ENCODE peak calls at places on chromosomes 2 and 18, in six cellular contexts. O is H9, N is ovary, L is Peyer's patch, A is endodermal cell, Z is brain microvascular endothelial cell. G is an unnamed sample.

GRCh38 chr2:171762879-171763573 is 75.8 kb downstream of the DYNC1I2 start:
- DNase-seq in Z (peak; percentile 65), L (no peak), N (no peak), A (no peak), O (no peak), G (no peak)

GRCh38 chr2:42072349-42073118 is 24.7 kb downstream of the PKDCC start:
- DNase-seq in O (peak; percentile 50), N (no peak), A (peak; percentile 64), L (peak; percentile 86), Z (no peak), G (peak; percentile 37)

GRCh38 chr18:75124551-75124950 is 84.4 kb downstream of the PTGR3 start:
- DNase-seq in O (no peak), L (peak; percentile 28), N (no peak), A (no peak), Z (no peak), G (no peak)

GRCh38 chr18:45637546-45638327 is 22.5 kb downstream of the SLC14A2 start:
- DNase-seq in A (peak; percentile 35), Z (no peak), L (no peak), O (no peak), N (peak; percentile 23), G (no peak)

GRCh38 chr18:12036201-12036751 is 55.0 kb downstream of the IMPA2 start:
- DNase-seq in O (no peak), L (peak; percentile 41), N (peak; percentile 12), Z (no peak), A (no peak), G (no peak)

GRCh38 chr2:100755441-100755840 is 64.5 kb upstream of the NPAS2 start:
- DNase-seq in O (no peak), L (no peak), N (no peak), A (no peak), Z (no peak), G (no peak)

GRCh38 chr18:62717059-62717849 is 1.9 kb downstream of the PHLPP1 start:
- DNase-seq in L (peak; percentile 78), O (peak; percentile 57), N (peak; percentile 20), A (peak; percentile 85), Z (peak; percentile 12), G (peak; percentile 51)

GRCh38 chr18:78861116-78861515 is 118.5 kb upstream of the SALL3 start:
- DNase-seq in N (no peak), Z (no peak), L (no peak), A (no peak), O (no peak), G (no peak)

GRCh38 chr2:204749319-204749718 is 204.0 kb downstream of the PARD3B start:
- DNase-seq in L (no peak), O (no peak), N (no peak), Z (peak; percentile 61), A (no peak), G (no peak)

GRCh38 chr2:15647622-15648590 is 56.2 kb downstream of the DDX1 start:
- DNase-seq in A (no peak), O (no peak), Z (no peak), N (no peak), L (no peak), G (no peak)

GRCh38 chr2:30582521-30582920 is 135.5 kb downstream of the LCLAT1 start:
- DNase-seq in O (no peak), L (no peak), A (no peak), N (no peak), Z (no peak), G (no peak)

GRCh38 chr2:152348388-152348787 is 13.4 kb downstream of the FMNL2 start:
- DNase-seq in A (no peak), N (no peak), L (no peak), Z (no peak), O (no peak), G (no peak)

GRCh38 chr2:201913197-201913596 is 106.9 kb downstream of the CDK15 start:
- DNase-seq in N (no peak), L (no peak), O (no peak), Z (no peak), A (peak; percentile 20), G (no peak)

GRCh38 chr18:73924836-73925235 is 222.8 kb downstream of the FBXO15 start:
- DNase-seq in L (no peak), Z (no peak), N (no peak), O (no peak), A (no peak), G (no peak)

GRCh38 chr18:23918395-23919032 is 96.0 kb upstream of the TTC39C start:
- DNase-seq in Z (peak; percentile 76), L (peak; percentile 95), A (peak; percentile 95), O (peak; percentile 79), N (peak; percentile 81), G (peak; percentile 66)

GRCh38 chr2:226376516-226377180 is 423.0 kb downstream of the IRS1 start:
- DNase-seq in L (no peak), O (no peak), N (no peak), A (no peak), Z (peak; percentile 49), G (no peak)

GRCh38 chr2:53403836-53404413 is 363.7 kb upstream of the CHAC2 start:
- DNase-seq in L (no peak), Z (peak; percentile 70), N (no peak), A (no peak), O (no peak), G (no peak)

GRCh38 chr18:76992226-76993084 is 140.1 kb downstream of the MBP start:
- DNase-seq in O (no peak), N (no peak), L (no peak), A (peak; percentile 58), Z (no peak), G (no peak)

GRCh38 chr2:230356084-230356483 is 29.1 kb downstream of the SP140L start:
- DNase-seq in L (no peak), O (no peak), A (no peak), Z (no peak), N (no peak), G (no peak)

GRCh38 chr2:170229125-170229524 is 51.2 kb downstream of the MYO3B start:
- DNase-seq in L (no peak), A (no peak), N (no peak), O (no peak), Z (no peak), G (no peak)

GRCh38 chr2:196420143-196420542 is 219.4 kb upstream of the CCDC150 start:
- DNase-seq in Z (no peak), L (no peak), N (no peak), O (no peak), A (no peak), G (no peak)

GRCh38 chr2:190789074-190790004 is 91.3 kb upstream of the GLS start:
- DNase-seq in L (no peak), O (no peak), Z (no peak), N (no peak), A (no peak), G (no peak)

GRCh38 chr2:39512941-39513340 is 75.9 kb upstream of the MAP4K3 start:
- DNase-seq in L (no peak), Z (no peak), O (no peak), A (no peak), N (no peak), G (no peak)

GRCh38 chr2:216308532-216308931 is 63.8 kb downstream of the MARCHF4 start:
- DNase-seq in A (no peak), N (no peak), Z (peak; percentile 38), L (no peak), O (no peak), G (no peak)

GRCh38 chr2:235303499-235304291 is 190.1 kb upstream of the AGAP1 start:
- DNase-seq in Z (no peak), L (no peak), O (no peak), A (peak; percentile 67), N (no peak), G (no peak)

GRCh38 chr2:237677951-237678481 is 50.6 kb downstream of the LRRFIP1 start:
- DNase-seq in N (peak; percentile 73), A (no peak), O (no peak), L (peak; percentile 74), Z (peak; percentile 90), G (peak; percentile 82)

GRCh38 chr2:234881413-234882241 is 70.2 kb upstream of the SH3BP4 start:
- DNase-seq in N (peak; percentile 80), L (peak; percentile 86), A (peak; percentile 94), O (peak; percentile 86), Z (peak; percentile 91), G (no peak)